ENCODE peak calls at places on chromosome 4, in eight cellular contexts. W, S, V, Z, G, L, Q and A are unnamed samples.

GRCh38 chr4:114180481-114180880 is 201.0 kb upstream of the ARSJ start:
- DNase-seq in W (peak; percentile 16), S (peak; percentile 69), V (no peak), Z (no peak), G (peak; percentile 25), L (no peak), Q (no peak), A (peak; percentile 15)

GRCh38 chr4:2937986-2938385 is 25.2 kb downstream of the NOP14 start:
- DNase-seq in W (no peak), S (no peak), V (no peak), Z (peak; percentile 53), G (no peak), L (no peak), Q (peak; percentile 16), A (peak; percentile 9)

GRCh38 chr4:42458686-42459085 is 61.4 kb downstream of the SHISA3 start:
- DNase-seq in W (no peak), S (no peak), V (no peak), Z (no peak), G (no peak), L (no peak), Q (no peak), A (no peak)

GRCh38 chr4:1532549-1533395 is 126.5 kb upstream of the NKX1-1 start:
- DNase-seq in W (no peak), S (no peak), V (no peak), Z (no peak), G (no peak), L (no peak), Q (no peak), A (no peak)

GRCh38 chr4:121898150-121898549 is 27.9 kb upstream of the BBS7 start:
- DNase-seq in W (no peak), S (no peak), V (no peak), Z (no peak), G (no peak), L (no peak), Q (no peak), A (no peak)

GRCh38 chr4:80071643-80072606 is 1.1 kb downstream of the ANTXR2 start:
- DNase-seq in W (peak; percentile 71), S (peak; percentile 17), V (no peak), Z (peak; percentile 78), G (peak; percentile 6), L (peak; percentile 36), Q (peak; percentile 20), A (peak; percentile 58)

GRCh38 chr4:52014903-52015302 is 5.3 kb downstream of the LRRC66 start:
- DNase-seq in W (no peak), S (no peak), V (no peak), Z (no peak), G (no peak), L (no peak), Q (no peak), A (no peak)

GRCh38 chr4:53150631-53151488 is 215.0 kb downstream of the SCFD2 start:
- DNase-seq in W (no peak), S (no peak), V (no peak), Z (no peak), G (no peak), L (no peak), Q (no peak), A (no peak)

GRCh38 chr4:108483077-108483476 is 137.3 kb upstream of the RPL34 start:
- DNase-seq in W (no peak), S (no peak), V (no peak), Z (no peak), G (no peak), L (no peak), Q (no peak), A (no peak)

GRCh38 chr4:184067931-184068554 is 149.6 kb downstream of the ENPP6 start:
- DNase-seq in W (no peak), S (no peak), V (no peak), Z (no peak), G (no peak), L (no peak), Q (no peak), A (no peak)

GRCh38 chr4:19776021-19776459 is 475.7 kb upstream of the SLIT2 start:
- DNase-seq in W (no peak), S (peak; percentile 10), V (no peak), Z (no peak), G (no peak), L (no peak), Q (no peak), A (no peak)

DNA sequence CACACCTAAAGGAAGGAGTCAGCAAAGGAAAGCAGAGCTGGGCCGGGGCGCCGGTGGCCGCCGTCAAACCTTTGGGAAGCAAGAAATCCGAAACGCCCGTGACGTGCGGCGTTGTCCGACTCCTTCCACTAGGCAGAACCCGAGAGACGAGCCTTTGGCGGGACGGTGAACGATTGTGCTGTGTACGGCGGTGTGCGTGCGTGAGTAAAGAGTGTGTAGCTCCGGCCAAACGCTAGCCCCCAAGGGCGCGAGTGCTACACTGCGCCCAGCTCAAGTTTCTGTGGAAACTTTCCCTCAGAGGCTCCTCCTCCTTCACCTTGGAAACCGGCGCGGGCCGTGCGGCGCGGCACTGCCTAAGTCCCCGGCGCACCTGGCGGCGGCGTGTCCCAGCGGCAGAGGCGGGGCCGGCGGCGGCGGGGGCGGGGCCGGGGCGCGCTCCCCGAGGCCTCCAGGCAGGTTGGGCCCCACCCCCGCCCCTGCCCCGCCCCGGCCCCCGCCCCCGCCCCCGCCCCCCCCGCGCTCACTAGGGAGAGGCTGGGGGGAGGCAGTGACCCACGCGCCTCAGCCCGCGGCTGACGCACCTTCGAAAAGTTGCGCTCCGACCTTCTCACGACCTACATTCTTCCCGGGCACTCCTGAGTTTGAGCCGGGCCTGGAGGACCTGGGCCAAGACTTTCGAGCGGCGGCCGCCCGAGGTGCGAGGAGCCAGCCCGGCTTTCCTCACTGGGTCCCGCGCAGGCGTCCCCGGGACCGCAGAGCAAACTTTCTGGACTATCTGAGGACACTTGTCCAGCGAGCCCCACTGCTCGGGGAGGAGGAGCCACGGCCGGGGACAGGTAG is at the start of gene FHIP1A:
- DNase-seq in W (peak; percentile 71), S (peak; percentile 84), V (peak; percentile 95), Z (peak; percentile 82), G (peak; percentile 86), L (peak; percentile 94), Q (peak; percentile 92), A (peak; percentile 82)
- TF ChIP-seq POLR2A in W (peak; percentile 58), S (peak; percentile 96), V (peak; percentile 80), Z (peak; percentile 45), G (peak; percentile 94), L (peak; percentile 40), Q (peak; percentile 24), A (peak; percentile 32)

DNA sequence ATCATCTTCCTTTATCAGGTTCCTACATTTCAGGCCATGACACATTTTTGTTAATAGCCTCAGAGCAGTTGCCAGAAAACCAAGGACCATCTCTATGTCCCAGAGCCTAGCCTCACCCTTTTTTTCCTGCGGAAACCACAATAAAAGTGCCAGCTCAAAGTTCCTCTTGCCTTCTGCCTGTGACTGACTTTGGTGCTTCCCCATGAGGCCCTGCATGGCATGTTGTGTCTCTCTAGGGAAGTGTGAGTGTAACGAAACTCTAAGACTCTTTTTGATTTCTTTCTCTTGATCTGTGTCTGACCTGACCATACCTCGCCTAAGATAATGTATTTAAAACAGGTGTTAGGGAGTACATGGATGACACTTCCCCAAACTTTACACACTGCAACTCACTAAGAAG is 642.3 kb upstream of the BOD1L1 start:
- DNase-seq in W (no peak), S (no peak), V (peak; percentile 14), Z (no peak), G (no peak), L (no peak), Q (no peak), A (no peak)
- H3K27ac ChIP-seq in W (no peak overlapping the region), S (no peak overlapping the region), V (no peak overlapping the region), Z (no peak overlapping the region), G (no peak overlapping the region), L (no peak overlapping the region), Q (no peak overlapping the region), A (no peak overlapping the region)

GRCh38 chr4:39166177-39166576 is 16.2 kb upstream of the WDR19 start:
- DNase-seq in W (no peak), S (no peak), V (no peak), Z (no peak), G (no peak), L (no peak), Q (no peak), A (no peak)
- H3K4me3 ChIP-seq in W (no peak overlapping the region), S (no peak overlapping the region), V (no peak overlapping the region), Z (no peak overlapping the region), G (no peak overlapping the region), L (no peak overlapping the region), Q (no peak overlapping the region), A (no peak overlapping the region)

GRCh38 chr4:110196206-110196870 is 2.1 kb downstream of the ELOVL6 start:
- DNase-seq in W (peak; percentile 44), S (no peak), V (no peak), Z (peak; percentile 66), G (peak; percentile 41), L (peak; percentile 76), Q (no peak), A (peak; percentile 23)

GRCh38 chr4:110197421-110198398 is 705 bp downstream of the ELOVL6 start:
- DNase-seq in W (peak; percentile 52), S (no peak), V (no peak), Z (peak; percentile 70), G (no peak), L (peak; percentile 23), Q (no peak), A (peak; percentile 31)

GRCh38 chr4:110195561-110196205 is 2.7 kb downstream of the ELOVL6 start:
- DNase-seq in W (peak; percentile 21), S (no peak), V (no peak), Z (no peak), G (no peak), L (no peak), Q (no peak), A (no peak)

GRCh38 chr4:110198472-110199419 is at the start of gene ELOVL6:
- DNase-seq in W (peak; percentile 48), S (peak; percentile 77), V (peak; percentile 33), Z (peak; percentile 79), G (peak; percentile 59), L (peak; percentile 71), Q (no peak), A (peak; percentile 66)

DNA sequence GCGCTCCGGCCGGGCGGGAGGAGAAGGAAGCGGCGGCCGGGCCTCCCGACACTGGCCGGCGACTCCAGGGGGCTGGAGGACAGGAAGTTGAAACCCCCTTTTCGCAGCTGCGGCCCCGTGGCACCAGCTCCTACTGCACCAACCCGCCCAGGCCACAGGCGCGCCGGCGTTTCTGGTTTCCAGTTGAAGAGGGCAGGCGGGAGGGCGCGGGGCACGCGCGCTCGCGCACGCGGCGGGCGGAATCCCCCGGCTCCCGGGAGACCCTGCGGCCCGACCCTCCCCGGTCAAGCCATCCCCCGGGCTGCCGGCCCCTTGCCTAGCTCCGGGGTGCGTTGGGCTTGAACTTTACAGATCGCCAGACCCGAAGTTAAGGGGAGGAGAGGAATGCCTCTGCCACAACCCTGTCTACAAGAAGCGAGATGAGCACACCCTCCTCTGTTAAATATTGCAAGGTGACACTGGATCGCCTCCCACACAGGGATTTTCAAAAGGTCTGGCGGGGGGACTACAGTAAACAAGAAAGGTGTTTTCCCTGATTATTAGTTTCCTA is 1.5 kb downstream of the ELOVL6 start:
- DNase-seq in W (peak; percentile 58), S (no peak), V (no peak), Z (peak; percentile 73), G (no peak), L (no peak), Q (peak; percentile 23), A (no peak)
- TF ChIP-seq POLR2A in W (peak; percentile 30), S (peak; percentile 4), V (no peak), Z (no peak), G (peak; percentile 6), L (no peak), Q (no peak), A (no peak)

GRCh38 chr4:182513534-182514291 is 270.5 kb downstream of the TENM3 start:
- DNase-seq in W (no peak), S (no peak), V (no peak), Z (no peak), G (no peak), L (no peak), Q (no peak), A (no peak)
- H3K27ac ChIP-seq in W (no peak overlapping the region), S (no peak overlapping the region), V (no peak overlapping the region), Z (peak overlapping the region; percentile 38), G (no peak overlapping the region), L (no peak overlapping the region), Q (no peak overlapping the region), A (no peak overlapping the region)

GRCh38 chr4:188619456-188620149 is 480.4 kb downstream of the TRIML1 start:
- DNase-seq in W (no peak), S (no peak), V (no peak), Z (no peak), G (no peak), L (no peak), Q (no peak), A (no peak)
- H3K4me3 ChIP-seq in W (no peak overlapping the region), S (no peak overlapping the region), V (no peak overlapping the region), Z (no peak overlapping the region), G (no peak overlapping the region), L (no peak overlapping the region), Q (no peak overlapping the region), A (no peak overlapping the region)